ENCODE peak calls at places on chromosome 22, in four cellular contexts. One of them, this sample, is unnamed.

GRCh38 chr22:20554824-20555223 is 47.4 kb downstream of the MED15 start:
- DNase-seq in IMR-90: no peak
- DNase-seq in mesendoderm: no peak
- DNase-seq in H1: no peak
- DNase-seq in this sample: no peak

GRCh38 chr22:31637938-31638618 is 23.9 kb downstream of the PISD start:
- DNase-seq in IMR-90: no peak
- DNase-seq in mesendoderm: no peak
- DNase-seq in H1: no peak
- DNase-seq in this sample: no peak

GRCh38 chr22:36879775-36880174 is 19.0 kb downstream of the NCF4 start:
- DNase-seq in IMR-90: no peak
- DNase-seq in mesendoderm: no peak
- DNase-seq in H1: no peak
- DNase-seq in this sample: no peak

GRCh38 chr22:24117942-24118341 is 63.3 kb upstream of the SUSD2 start:
- DNase-seq in IMR-90: no peak
- DNase-seq in mesendoderm: peak
- DNase-seq in H1: peak
- DNase-seq in this sample: peak

GRCh38 chr22:21030621-21031544 is 1.5 kb downstream of the SLC7A4 start:
- DNase-seq in IMR-90: no peak
- DNase-seq in mesendoderm: no peak
- DNase-seq in H1: no peak
- DNase-seq in this sample: no peak

GRCh38 chr22:21703684-21704316 is 31.8 kb downstream of the YPEL1 start:
- DNase-seq in IMR-90: no peak
- DNase-seq in mesendoderm: no peak
- DNase-seq in H1: no peak
- DNase-seq in this sample: no peak

GRCh38 chr22:23500508-23501208 is 79.4 kb downstream of the IGLL1 start:
- DNase-seq in IMR-90: no peak
- DNase-seq in mesendoderm: peak
- DNase-seq in H1: no peak
- DNase-seq in this sample: no peak

GRCh38 chr22:25488244-25489020 is 76.0 kb upstream of the GRK3 start:
- DNase-seq in IMR-90: peak
- DNase-seq in mesendoderm: no peak
- DNase-seq in H1: no peak
- DNase-seq in this sample: no peak

GRCh38 chr22:27903805-27904473 is 15.1 kb downstream of the PITPNB start:
- DNase-seq in IMR-90: no peak
- DNase-seq in mesendoderm: no peak
- DNase-seq in H1: no peak
- DNase-seq in this sample: no peak

GRCh38 chr22:19430890-19431541 is 517 bp downstream of the HIRA start:
- DNase-seq in IMR-90: peak
- DNase-seq in mesendoderm: peak
- DNase-seq in H1: peak
- DNase-seq in this sample: peak

GRCh38 chr22:44025171-44026065 is 1.3 kb downstream of the PARVB start:
- DNase-seq in IMR-90: no peak
- DNase-seq in mesendoderm: no peak
- DNase-seq in H1: no peak
- DNase-seq in this sample: no peak

GRCh38 chr22:20532256-20532993 is 25.0 kb downstream of the MED15 start:
- DNase-seq in IMR-90: no peak
- DNase-seq in mesendoderm: no peak
- DNase-seq in H1: no peak
- DNase-seq in this sample: no peak

GRCh38 chr22:21762712-21763581 is 27.4 kb upstream of the YPEL1 start:
- DNase-seq in IMR-90: no peak
- DNase-seq in mesendoderm: no peak
- DNase-seq in H1: no peak
- DNase-seq in this sample: no peak

GRCh38 chr22:44396021-44396726 is 83.4 kb upstream of the SHISAL1 start:
- DNase-seq in IMR-90: no peak
- DNase-seq in mesendoderm: no peak
- DNase-seq in H1: peak
- DNase-seq in this sample: peak

GRCh38 chr22:22955866-22956535 is 68.4 kb downstream of the IGLL5 start:
- DNase-seq in IMR-90: peak
- DNase-seq in mesendoderm: peak
- DNase-seq in H1: peak
- DNase-seq in this sample: peak

GRCh38 chr22:50141891-50142363 is 28.6 kb upstream of the PANX2 start:
- DNase-seq in IMR-90: peak
- DNase-seq in mesendoderm: peak
- DNase-seq in H1: peak
- DNase-seq in this sample: peak

GRCh38 chr22:19287889-19288288 is 3.6 kb downstream of the CLTCL1 start:
- DNase-seq in IMR-90: peak
- DNase-seq in mesendoderm: peak
- DNase-seq in H1: no peak
- DNase-seq in this sample: no peak

GRCh38 chr22:27918351-27919221 is 470 bp downstream of the PITPNB start:
- DNase-seq in IMR-90: peak
- DNase-seq in mesendoderm: peak
- DNase-seq in H1: peak
- DNase-seq in this sample: peak

GRCh38 chr22:28833276-28833923 is 33.0 kb upstream of the XBP1 start:
- DNase-seq in IMR-90: no peak
- DNase-seq in mesendoderm: no peak
- DNase-seq in H1: no peak
- DNase-seq in this sample: no peak

GRCh38 chr22:45023431-45023830 is 13.6 kb upstream of the PHF21B start:
- DNase-seq in IMR-90: no peak
- DNase-seq in mesendoderm: no peak
- DNase-seq in H1: no peak
- DNase-seq in this sample: no peak

GRCh38 chr22:25987948-25988347 is 181.3 kb upstream of the SEZ6L start:
- DNase-seq in IMR-90: no peak
- DNase-seq in mesendoderm: peak
- DNase-seq in H1: no peak
- DNase-seq in this sample: no peak

GRCh38 chr22:31019276-31019930 is 50.3 kb downstream of the TUG1 start:
- DNase-seq in IMR-90: no peak
- DNase-seq in mesendoderm: no peak
- DNase-seq in H1: no peak
- DNase-seq in this sample: no peak

GRCh38 chr22:22021160-22021750 is 38.7 kb upstream of the TOP3B start:
- DNase-seq in IMR-90: peak
- DNase-seq in mesendoderm: peak
- DNase-seq in H1: no peak
- DNase-seq in this sample: no peak

GRCh38 chr22:30315962-30316576 is 10.7 kb downstream of the TBC1D10A start:
- DNase-seq in IMR-90: peak
- DNase-seq in mesendoderm: no peak
- DNase-seq in H1: no peak
- DNase-seq in this sample: no peak

GRCh38 chr22:19991395-19991644 is 25.3 kb downstream of the ARVCF start:
- DNase-seq in IMR-90: no peak
- DNase-seq in mesendoderm: no peak
- DNase-seq in H1: no peak
- DNase-seq in this sample: no peak

GRCh38 chr22:30636226-30637077 is 871 bp downstream of the SLC35E4 start:
- DNase-seq in IMR-90: no peak
- DNase-seq in mesendoderm: no peak
- DNase-seq in H1: peak
- DNase-seq in this sample: peak

GRCh38 chr22:28064941-28065340 is 145.9 kb upstream of the PITPNB start:
- DNase-seq in IMR-90: peak
- DNase-seq in mesendoderm: no peak
- DNase-seq in H1: no peak
- DNase-seq in this sample: no peak

GRCh38 chr22:24460418-24461089 is 33.2 kb downstream of the ADORA2A start:
- DNase-seq in IMR-90: peak
- DNase-seq in mesendoderm: peak
- DNase-seq in H1: no peak
- DNase-seq in this sample: no peak

GRCh38 chr22:32208681-32209080 is 3.8 kb upstream of the RFPL2 start:
- DNase-seq in IMR-90: no peak
- DNase-seq in mesendoderm: no peak
- DNase-seq in H1: no peak
- DNase-seq in this sample: no peak

GRCh38 chr22:30596199-30596598 is 4.5 kb upstream of the PES1 start:
- DNase-seq in IMR-90: no peak
- DNase-seq in mesendoderm: no peak
- DNase-seq in H1: no peak
- DNase-seq in this sample: no peak

GRCh38 chr22:37304595-37305343 is 22.5 kb downstream of the CYTH4 start:
- DNase-seq in IMR-90: peak
- DNase-seq in mesendoderm: no peak
- DNase-seq in H1: no peak
- DNase-seq in this sample: no peak

GRCh38 chr22:29187831-29188230 is 17.9 kb upstream of the EMID1 start:
- DNase-seq in IMR-90: no peak
- DNase-seq in mesendoderm: no peak
- DNase-seq in H1: no peak
- DNase-seq in this sample: no peak

GRCh38 chr22:22210889-22211833 is 33.4 kb upstream of the VPREB1 start:
- DNase-seq in IMR-90: no peak
- DNase-seq in mesendoderm: no peak
- DNase-seq in H1: no peak
- DNase-seq in this sample: no peak

GRCh38 chr22:20585640-20586402 is 78.4 kb downstream of the MED15 start:
- DNase-seq in IMR-90: no peak
- DNase-seq in mesendoderm: no peak
- DNase-seq in H1: no peak
- DNase-seq in this sample: no peak

GRCh38 chr22:44530569-44530968 is 32.5 kb upstream of the RTL6 start:
- DNase-seq in IMR-90: no peak
- DNase-seq in mesendoderm: no peak
- DNase-seq in H1: no peak
- DNase-seq in this sample: no peak

GRCh38 chr22:20536590-20537324 is 29.3 kb downstream of the MED15 start:
- DNase-seq in IMR-90: no peak
- DNase-seq in mesendoderm: no peak
- DNase-seq in H1: no peak
- DNase-seq in this sample: no peak

DNA sequence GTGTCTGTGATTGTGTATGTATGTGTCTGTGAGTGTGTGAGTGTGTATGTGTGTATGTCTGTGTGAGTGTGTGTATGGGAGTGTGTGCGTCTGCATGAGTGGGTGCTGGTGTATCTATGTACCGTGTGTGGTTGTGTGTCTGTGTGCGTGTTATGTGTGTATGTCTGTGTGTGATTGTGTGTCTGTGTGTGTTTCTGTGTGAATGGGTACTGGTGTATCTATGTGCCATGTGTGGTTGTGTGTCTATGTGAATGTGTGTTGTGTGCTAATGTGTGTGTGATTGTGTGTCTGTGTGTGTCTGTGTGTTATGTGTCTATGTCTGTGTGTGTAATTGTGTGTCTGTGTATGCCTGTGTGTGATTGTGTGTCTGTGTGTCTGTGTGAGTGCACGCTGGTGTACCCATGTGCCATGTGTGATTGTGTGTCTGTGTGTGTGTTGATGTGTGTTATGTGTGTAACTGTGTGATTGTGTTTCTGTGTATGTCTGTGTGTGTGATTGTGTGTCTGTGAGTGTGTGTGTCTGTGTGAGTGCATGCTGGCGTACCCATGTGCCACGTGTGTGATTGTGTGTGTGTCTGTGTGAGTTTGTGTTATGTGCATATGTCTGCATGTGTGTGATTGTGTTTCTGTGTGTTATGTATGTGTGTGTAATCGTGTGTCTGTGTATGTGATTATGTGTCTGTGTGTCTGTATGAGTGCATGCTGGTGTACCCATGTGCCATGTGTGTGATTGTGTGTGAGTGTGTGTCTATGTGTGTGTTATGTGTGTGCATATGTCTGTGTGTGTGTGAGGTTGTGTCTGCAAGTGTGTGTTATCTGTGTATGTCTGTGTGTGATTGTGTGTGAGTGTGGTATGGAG is 6.8 kb upstream of the CACNA1I start:
- DNase-seq in IMR-90: no peak
- DNase-seq in mesendoderm: no peak
- DNase-seq in H1: no peak
- DNase-seq in this sample: no peak
- H3K56ac ChIP-seq in IMR-90: no peak
- H3K56ac ChIP-seq in mesendoderm: no peak
- H3K56ac ChIP-seq in H1: peak
- H3K56ac ChIP-seq in this sample: no peak

GRCh38 chr22:35215993-35216392 is 41.3 kb upstream of the HMGXB4 start:
- DNase-seq in IMR-90: no peak
- DNase-seq in mesendoderm: no peak
- DNase-seq in H1: no peak
- DNase-seq in this sample: no peak
- H3K27ac ChIP-seq in IMR-90: no peak
- H3K27ac ChIP-seq in mesendoderm: no peak
- H3K27ac ChIP-seq in H1: no peak
- H3K27ac ChIP-seq in this sample: no peak

GRCh38 chr22:46484861-46485595 is 52.4 kb downstream of the CELSR1 start:
- DNase-seq in IMR-90: peak
- DNase-seq in mesendoderm: peak
- DNase-seq in H1: no peak
- DNase-seq in this sample: no peak
- H3K56ac ChIP-seq in IMR-90: no peak
- H3K56ac ChIP-seq in mesendoderm: no peak
- H3K56ac ChIP-seq in H1: no peak
- H3K56ac ChIP-seq in this sample: no peak

DNA sequence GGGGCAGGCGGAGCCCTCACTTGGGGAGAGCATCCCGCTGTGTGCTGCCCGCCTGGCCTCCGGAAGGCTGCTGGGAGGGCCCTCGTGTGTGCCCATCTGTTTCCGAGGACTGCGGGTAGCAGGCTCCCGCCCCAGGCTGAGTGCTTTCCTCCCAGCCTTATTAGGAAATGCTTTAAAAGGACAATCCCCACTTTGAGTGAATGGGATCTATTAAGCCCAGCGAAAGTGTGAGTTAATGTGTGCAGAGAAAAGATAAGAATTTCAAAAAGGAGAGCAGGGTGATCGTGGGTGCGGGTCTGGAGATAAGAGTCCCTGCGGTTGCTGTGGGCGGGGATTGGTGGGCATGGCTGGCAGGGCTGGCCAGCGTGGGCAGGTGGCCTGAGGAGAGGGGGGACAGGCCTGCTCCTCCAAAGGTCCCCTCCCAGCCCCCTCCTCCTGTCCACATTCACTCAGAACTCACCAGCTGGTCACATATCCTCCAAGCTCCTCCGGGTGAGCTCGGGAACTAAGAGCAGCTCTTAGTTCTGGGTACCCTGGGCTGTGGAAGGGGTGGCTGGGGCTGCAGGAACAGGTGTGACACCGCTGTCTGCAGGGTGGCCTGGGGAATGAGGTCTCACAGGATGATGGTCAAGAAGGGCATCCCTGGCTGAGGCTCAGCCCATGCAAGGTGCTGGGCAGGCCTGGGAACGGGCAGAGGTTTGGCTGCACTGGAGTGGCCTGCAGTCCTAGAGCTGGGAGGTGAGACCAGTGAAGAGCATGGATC is 1260.3 kb downstream of the BRD1 start:
- DNase-seq in IMR-90: no peak
- DNase-seq in mesendoderm: no peak
- DNase-seq in H1: no peak
- DNase-seq in this sample: no peak
- H3K27ac ChIP-seq in IMR-90: no peak
- H3K27ac ChIP-seq in mesendoderm: no peak
- H3K27ac ChIP-seq in H1: no peak
- H3K27ac ChIP-seq in this sample: no peak

This sample was measured in H9.